ENCODE peak calls at places on chromosomes 1 and 21, in nine cellular contexts. One of them, this sample, is unnamed.

GRCh38 chr1:192797845-192798244 is 11.0 kb upstream of the RGS2 start:
- DNase-seq in endothelial cell of umbilical vein: no peak
- DNase-seq in AG10803: no peak
- DNase-seq in tibial nerve: no peak
- DNase-seq in esophagus muscularis mucosa: no peak
- DNase-seq in nephron progenitor cell: no peak
- DNase-seq in glutamatergic neuron: no peak
- DNase-seq in fibroblast of mammary gland: no peak
- DNase-seq in pancreas: no peak
- DNase-seq in this sample: no peak

GRCh38 chr1:218473527-218473926 is 128.4 kb downstream of the TGFB2 start:
- DNase-seq in glutamatergic neuron: no peak
- DNase-seq in endothelial cell of umbilical vein: peak
- DNase-seq in tibial nerve: no peak
- DNase-seq in esophagus muscularis mucosa: no peak
- DNase-seq in fibroblast of mammary gland: peak
- DNase-seq in nephron progenitor cell: no peak
- DNase-seq in pancreas: no peak
- DNase-seq in AG10803: peak
- DNase-seq in this sample: no peak

GRCh38 chr1:217462159-217462558 is 168.7 kb downstream of the GPATCH2 start:
- DNase-seq in glutamatergic neuron: no peak
- DNase-seq in nephron progenitor cell: no peak
- DNase-seq in esophagus muscularis mucosa: no peak
- DNase-seq in pancreas: no peak
- DNase-seq in tibial nerve: no peak
- DNase-seq in fibroblast of mammary gland: peak
- DNase-seq in endothelial cell of umbilical vein: no peak
- DNase-seq in AG10803: no peak
- DNase-seq in this sample: no peak

GRCh38 chr1:161799792-161800191 is 33.7 kb downstream of the ATF6 start:
- DNase-seq in glutamatergic neuron: no peak
- DNase-seq in endothelial cell of umbilical vein: no peak
- DNase-seq in nephron progenitor cell: no peak
- DNase-seq in pancreas: no peak
- DNase-seq in tibial nerve: no peak
- DNase-seq in AG10803: no peak
- DNase-seq in esophagus muscularis mucosa: no peak
- DNase-seq in fibroblast of mammary gland: no peak
- DNase-seq in this sample: no peak

GRCh38 chr1:78411707-78412106 is 79.1 kb upstream of the PTGFR start:
- DNase-seq in glutamatergic neuron: no peak
- DNase-seq in tibial nerve: no peak
- DNase-seq in endothelial cell of umbilical vein: no peak
- DNase-seq in esophagus muscularis mucosa: no peak
- DNase-seq in nephron progenitor cell: no peak
- DNase-seq in AG10803: no peak
- DNase-seq in fibroblast of mammary gland: no peak
- DNase-seq in pancreas: no peak
- DNase-seq in this sample: no peak

GRCh38 chr1:26126321-26127084 is 14.9 kb downstream of the PDIK1L start:
- DNase-seq in fibroblast of mammary gland: peak
- DNase-seq in endothelial cell of umbilical vein: no peak
- DNase-seq in esophagus muscularis mucosa: no peak
- DNase-seq in AG10803: no peak
- DNase-seq in tibial nerve: no peak
- DNase-seq in nephron progenitor cell: no peak
- DNase-seq in glutamatergic neuron: no peak
- DNase-seq in pancreas: no peak
- DNase-seq in this sample: no peak

GRCh38 chr1:23600283-23600682 is 41.0 kb upstream of the ID3 start:
- DNase-seq in tibial nerve: no peak
- DNase-seq in AG10803: no peak
- DNase-seq in endothelial cell of umbilical vein: no peak
- DNase-seq in fibroblast of mammary gland: no peak
- DNase-seq in glutamatergic neuron: no peak
- DNase-seq in pancreas: no peak
- DNase-seq in nephron progenitor cell: no peak
- DNase-seq in esophagus muscularis mucosa: no peak
- DNase-seq in this sample: no peak

GRCh38 chr1:77976433-77977076 is 2.3 kb downstream of the FUBP1 start:
- DNase-seq in glutamatergic neuron: no peak
- DNase-seq in esophagus muscularis mucosa: no peak
- DNase-seq in endothelial cell of umbilical vein: peak
- DNase-seq in AG10803: no peak
- DNase-seq in nephron progenitor cell: no peak
- DNase-seq in pancreas: no peak
- DNase-seq in fibroblast of mammary gland: no peak
- DNase-seq in tibial nerve: no peak
- DNase-seq in this sample: no peak

GRCh38 chr21:25639167-25639921 is at the start of gene JAM2:
- DNase-seq in AG10803: peak
- DNase-seq in nephron progenitor cell: peak
- DNase-seq in endothelial cell of umbilical vein: no peak
- DNase-seq in esophagus muscularis mucosa: no peak
- DNase-seq in tibial nerve: peak
- DNase-seq in pancreas: peak
- DNase-seq in fibroblast of mammary gland: no peak
- DNase-seq in glutamatergic neuron: peak
- DNase-seq in this sample: peak

GRCh38 chr1:204331275-204331674 is 28.5 kb downstream of the PLEKHA6 start:
- DNase-seq in nephron progenitor cell: no peak
- DNase-seq in endothelial cell of umbilical vein: no peak
- DNase-seq in fibroblast of mammary gland: no peak
- DNase-seq in tibial nerve: no peak
- DNase-seq in glutamatergic neuron: no peak
- DNase-seq in pancreas: no peak
- DNase-seq in AG10803: no peak
- DNase-seq in esophagus muscularis mucosa: no peak
- DNase-seq in this sample: no peak

GRCh38 chr21:31446206-31446900 is 102.3 kb upstream of the TIAM1 start:
- DNase-seq in nephron progenitor cell: no peak
- DNase-seq in fibroblast of mammary gland: no peak
- DNase-seq in tibial nerve: no peak
- DNase-seq in endothelial cell of umbilical vein: no peak
- DNase-seq in pancreas: no peak
- DNase-seq in glutamatergic neuron: no peak
- DNase-seq in esophagus muscularis mucosa: no peak
- DNase-seq in AG10803: no peak
- DNase-seq in this sample: no peak

GRCh38 chr1:3527774-3528173 is 73.3 kb downstream of the ARHGEF16 start:
- DNase-seq in esophagus muscularis mucosa: no peak
- DNase-seq in AG10803: no peak
- DNase-seq in endothelial cell of umbilical vein: no peak
- DNase-seq in pancreas: no peak
- DNase-seq in nephron progenitor cell: no peak
- DNase-seq in glutamatergic neuron: no peak
- DNase-seq in tibial nerve: no peak
- DNase-seq in fibroblast of mammary gland: no peak
- DNase-seq in this sample: no peak

GRCh38 chr1:3530931-3531818 is 76.7 kb downstream of the ARHGEF16 start:
- DNase-seq in esophagus muscularis mucosa: peak
- DNase-seq in fibroblast of mammary gland: peak
- DNase-seq in tibial nerve: peak
- DNase-seq in pancreas: peak
- DNase-seq in nephron progenitor cell: peak
- DNase-seq in AG10803: peak
- DNase-seq in endothelial cell of umbilical vein: peak
- DNase-seq in glutamatergic neuron: no peak
- DNase-seq in this sample: no peak

GRCh38 chr1:3529099-3529729 is 74.7 kb downstream of the ARHGEF16 start:
- DNase-seq in fibroblast of mammary gland: no peak
- DNase-seq in AG10803: no peak
- DNase-seq in tibial nerve: no peak
- DNase-seq in endothelial cell of umbilical vein: no peak
- DNase-seq in glutamatergic neuron: no peak
- DNase-seq in nephron progenitor cell: no peak
- DNase-seq in esophagus muscularis mucosa: no peak
- DNase-seq in pancreas: peak
- DNase-seq in this sample: no peak

GRCh38 chr1:3531928-3532327 is 77.5 kb downstream of the ARHGEF16 start:
- DNase-seq in nephron progenitor cell: no peak
- DNase-seq in tibial nerve: no peak
- DNase-seq in esophagus muscularis mucosa: no peak
- DNase-seq in fibroblast of mammary gland: no peak
- DNase-seq in AG10803: no peak
- DNase-seq in endothelial cell of umbilical vein: no peak
- DNase-seq in pancreas: peak
- DNase-seq in glutamatergic neuron: no peak
- DNase-seq in this sample: no peak

DNA sequence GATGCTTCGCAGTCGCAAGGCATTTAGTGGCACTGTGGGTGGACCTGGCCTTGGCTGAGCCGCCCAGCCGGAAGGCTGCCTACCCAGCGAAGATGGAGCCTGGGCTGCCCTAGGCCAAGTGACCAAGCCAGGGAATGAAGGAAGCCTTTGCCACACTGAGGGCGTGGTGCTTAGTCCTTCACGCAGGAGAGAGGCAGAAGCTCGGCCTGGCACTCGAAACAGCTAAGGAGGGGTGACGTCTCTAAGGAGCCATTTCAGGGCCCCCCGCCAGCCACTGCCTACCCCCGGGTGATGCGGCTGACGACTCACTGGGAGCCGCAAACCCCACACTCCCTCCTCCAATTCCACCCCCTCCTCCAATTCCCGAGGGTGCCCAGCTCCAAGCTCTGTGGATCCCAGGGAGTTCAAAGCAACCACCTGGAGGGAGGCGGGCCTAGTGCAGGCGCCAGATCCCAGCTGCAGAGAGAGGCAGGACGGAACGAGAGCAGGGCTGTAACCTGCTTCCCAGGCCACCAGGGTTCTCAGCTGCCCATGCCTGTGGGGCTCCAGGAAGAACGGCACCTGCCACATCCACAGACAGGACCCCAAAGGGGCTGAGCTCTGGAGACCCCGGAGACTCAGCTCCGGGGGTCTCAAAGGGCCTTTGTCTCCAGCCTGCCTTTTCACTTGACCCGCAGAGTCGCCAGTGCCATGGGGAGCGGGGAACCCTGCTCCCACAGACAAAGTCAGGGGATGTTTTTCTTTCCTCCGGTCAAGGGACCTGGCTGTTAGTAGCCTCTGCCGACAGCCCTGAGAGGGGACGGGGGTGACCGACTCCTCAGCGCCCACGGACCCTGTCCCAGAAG is 75.8 kb downstream of the ARHGEF16 start:
- DNase-seq in esophagus muscularis mucosa: no peak
- DNase-seq in nephron progenitor cell: peak
- DNase-seq in glutamatergic neuron: peak
- DNase-seq in fibroblast of mammary gland: no peak
- DNase-seq in tibial nerve: no peak
- DNase-seq in endothelial cell of umbilical vein: peak
- DNase-seq in pancreas: no peak
- DNase-seq in AG10803: no peak
- DNase-seq in this sample: no peak
- TF ChIP-seq CTCF in esophagus muscularis mucosa: no peak
- TF ChIP-seq CTCF in nephron progenitor cell: no peak
- TF ChIP-seq CTCF in glutamatergic neuron: no peak
- TF ChIP-seq CTCF in fibroblast of mammary gland: no peak
- TF ChIP-seq CTCF in tibial nerve: no peak
- TF ChIP-seq CTCF in endothelial cell of umbilical vein: no peak
- TF ChIP-seq CTCF in pancreas: no peak
- TF ChIP-seq CTCF in AG10803: peak
- TF ChIP-seq CTCF in this sample: no peak

GRCh38 chr1:245156736-245157505 is 2.1 kb downstream of the KIF26B start:
- DNase-seq in esophagus muscularis mucosa: no peak
- DNase-seq in fibroblast of mammary gland: peak
- DNase-seq in tibial nerve: no peak
- DNase-seq in pancreas: no peak
- DNase-seq in endothelial cell of umbilical vein: no peak
- DNase-seq in AG10803: peak
- DNase-seq in glutamatergic neuron: peak
- DNase-seq in nephron progenitor cell: peak
- DNase-seq in this sample: no peak
- TF ChIP-seq CTCF in esophagus muscularis mucosa: no peak
- TF ChIP-seq CTCF in fibroblast of mammary gland: no peak
- TF ChIP-seq CTCF in tibial nerve: no peak
- TF ChIP-seq CTCF in pancreas: no peak
- TF ChIP-seq CTCF in endothelial cell of umbilical vein: no peak
- TF ChIP-seq CTCF in AG10803: no peak
- TF ChIP-seq CTCF in glutamatergic neuron: peak
- TF ChIP-seq CTCF in nephron progenitor cell: no peak
- TF ChIP-seq CTCF in this sample: no peak

DNA sequence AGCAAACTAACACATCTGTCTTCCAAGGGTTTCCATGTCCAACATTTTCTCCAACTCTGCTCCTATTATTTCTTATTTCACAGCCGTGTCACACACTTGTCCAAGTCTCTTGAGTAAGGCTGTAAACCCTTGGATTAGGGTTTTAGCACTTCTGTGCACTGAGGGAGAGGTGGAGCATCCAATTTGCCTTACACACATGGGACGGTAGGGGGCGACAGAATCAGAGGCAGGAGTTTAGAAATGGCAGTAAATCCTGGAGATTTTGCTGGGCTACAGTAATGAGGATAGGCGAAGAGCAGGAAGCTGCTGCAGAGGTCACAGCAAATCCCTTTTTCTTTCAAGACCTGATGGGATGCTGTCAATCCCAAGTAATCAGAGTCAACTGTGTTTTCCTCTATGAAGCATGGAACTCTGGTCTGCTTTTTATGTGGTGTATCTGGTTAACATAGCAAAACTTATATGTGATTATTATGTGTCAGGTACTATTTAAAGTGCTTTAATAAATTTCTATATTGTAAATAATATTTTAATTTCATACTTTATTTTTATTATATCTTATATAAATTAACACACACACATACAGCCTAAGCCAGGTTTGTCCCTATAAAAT is 15.4 kb upstream of the LCE5A start:
- DNase-seq in pancreas: no peak
- DNase-seq in nephron progenitor cell: no peak
- DNase-seq in esophagus muscularis mucosa: no peak
- DNase-seq in endothelial cell of umbilical vein: peak
- DNase-seq in tibial nerve: no peak
- DNase-seq in fibroblast of mammary gland: peak
- DNase-seq in glutamatergic neuron: peak
- DNase-seq in AG10803: peak
- DNase-seq in this sample: no peak
- TF ChIP-seq CTCF in pancreas: peak
- TF ChIP-seq CTCF in nephron progenitor cell: no peak
- TF ChIP-seq CTCF in esophagus muscularis mucosa: peak
- TF ChIP-seq CTCF in endothelial cell of umbilical vein: peak
- TF ChIP-seq CTCF in tibial nerve: no peak
- TF ChIP-seq CTCF in fibroblast of mammary gland: peak
- TF ChIP-seq CTCF in glutamatergic neuron: peak
- TF ChIP-seq CTCF in AG10803: peak
- TF ChIP-seq CTCF in this sample: peak

DNA sequence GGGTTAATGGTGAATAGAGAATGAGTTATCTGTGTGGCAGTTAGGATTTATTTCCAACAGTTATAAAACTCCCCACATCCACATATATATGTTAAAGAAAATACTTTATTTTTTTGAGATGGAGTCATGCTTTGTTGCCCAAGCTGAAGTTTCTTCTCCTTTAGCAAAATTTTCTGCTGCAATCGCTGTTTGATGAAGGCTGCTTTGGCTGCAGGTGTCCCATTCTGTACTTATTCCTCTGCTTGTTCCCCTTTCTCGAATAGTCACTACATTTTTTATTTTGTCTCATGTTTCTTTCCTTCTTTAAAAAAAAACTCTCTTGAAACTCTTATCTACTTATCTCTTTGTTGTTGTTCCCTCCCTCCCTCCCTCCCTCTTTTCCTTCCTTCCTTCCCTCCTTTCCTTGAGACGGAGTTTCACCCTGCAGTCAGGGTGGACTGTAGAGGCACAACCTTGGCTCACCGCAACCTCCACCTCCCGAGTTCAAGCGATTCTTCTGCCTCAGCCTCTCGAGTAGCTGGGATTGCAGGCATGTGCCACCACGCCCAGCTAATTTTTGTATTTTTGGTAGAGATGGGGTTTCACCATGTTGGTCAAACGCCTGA is 10.6 kb downstream of the OR2W3 start:
- DNase-seq in AG10803: no peak
- DNase-seq in esophagus muscularis mucosa: no peak
- DNase-seq in endothelial cell of umbilical vein: no peak
- DNase-seq in glutamatergic neuron: no peak
- DNase-seq in tibial nerve: no peak
- DNase-seq in nephron progenitor cell: no peak
- DNase-seq in fibroblast of mammary gland: no peak
- DNase-seq in pancreas: no peak
- DNase-seq in this sample: no peak
- TF ChIP-seq CTCF in AG10803: no peak
- TF ChIP-seq CTCF in esophagus muscularis mucosa: no peak
- TF ChIP-seq CTCF in endothelial cell of umbilical vein: no peak
- TF ChIP-seq CTCF in glutamatergic neuron: no peak
- TF ChIP-seq CTCF in tibial nerve: no peak
- TF ChIP-seq CTCF in nephron progenitor cell: no peak
- TF ChIP-seq CTCF in fibroblast of mammary gland: no peak
- TF ChIP-seq CTCF in pancreas: no peak
- TF ChIP-seq CTCF in this sample: no peak

This sample was measured in D721Med.